ENCODE peak calls at places on chromosome 17, in four cellular contexts. One of them, this sample, is unnamed. For H3K27me3 and H3K36me3, the result is how much of the 10 kb centered on the place peaks cover.

GRCh38 chr17:17403899-17404576 is 72.8 kb upstream of the MED9 start:
- DNase-seq in endodermal cell: no peak
- DNase-seq in mesenchymal stem cell: no peak
- DNase-seq in WERI-Rb-1: no peak
- DNase-seq in this sample: no peak

GRCh38 chr17:59366040-59366757 is 34.7 kb downstream of the YPEL2 start:
- DNase-seq in mesenchymal stem cell: peak
- DNase-seq in WERI-Rb-1: peak
- DNase-seq in endodermal cell: peak
- DNase-seq in this sample: peak

GRCh38 chr17:45035848-45036247 is 15.6 kb downstream of the DCAKD start:
- DNase-seq in WERI-Rb-1: no peak
- DNase-seq in endodermal cell: no peak
- DNase-seq in mesenchymal stem cell: no peak
- DNase-seq in this sample: no peak

GRCh38 chr17:30905742-30906100 is 317 bp downstream of the TEFM start:
- DNase-seq in endodermal cell: no peak
- DNase-seq in WERI-Rb-1: no peak
- DNase-seq in mesenchymal stem cell: no peak
- DNase-seq in this sample: peak

GRCh38 chr17:75364078-75364477 is 41.4 kb downstream of the GRB2 start:
- DNase-seq in endodermal cell: no peak
- DNase-seq in WERI-Rb-1: no peak
- DNase-seq in mesenchymal stem cell: peak
- DNase-seq in this sample: no peak

GRCh38 chr17:49694847-49695697 is 12.7 kb downstream of the SLC35B1 start:
- DNase-seq in WERI-Rb-1: peak
- DNase-seq in mesenchymal stem cell: peak
- DNase-seq in endodermal cell: peak
- DNase-seq in this sample: peak

GRCh38 chr17:37605813-37606505 is 3.3 kb downstream of the SYNRG start:
- DNase-seq in WERI-Rb-1: no peak
- DNase-seq in mesenchymal stem cell: no peak
- DNase-seq in endodermal cell: no peak
- DNase-seq in this sample: no peak

GRCh38 chr17:80890551-80890930 is 101.1 kb upstream of the CHMP6 start:
- DNase-seq in endodermal cell: no peak
- DNase-seq in WERI-Rb-1: no peak
- DNase-seq in mesenchymal stem cell: no peak
- DNase-seq in this sample: no peak

GRCh38 chr17:81171941-81172340 is 5.9 kb upstream of the AATK start:
- DNase-seq in endodermal cell: no peak
- DNase-seq in WERI-Rb-1: no peak
- DNase-seq in mesenchymal stem cell: no peak
- DNase-seq in this sample: no peak

GRCh38 chr17:42672038-42672437 is 4.8 kb downstream of the PLEKHH3 start:
- DNase-seq in WERI-Rb-1: peak
- DNase-seq in mesenchymal stem cell: no peak
- DNase-seq in endodermal cell: peak
- DNase-seq in this sample: peak

GRCh38 chr17:42675348-42675983 is 1.3 kb downstream of the PLEKHH3 start:
- DNase-seq in endodermal cell: no peak
- DNase-seq in WERI-Rb-1: peak
- DNase-seq in mesenchymal stem cell: no peak
- DNase-seq in this sample: peak

GRCh38 chr17:42674755-42675347 is 1.9 kb downstream of the PLEKHH3 start:
- DNase-seq in mesenchymal stem cell: no peak
- DNase-seq in WERI-Rb-1: peak
- DNase-seq in endodermal cell: peak
- DNase-seq in this sample: peak

GRCh38 chr17:42673885-42674754 is 2.7 kb downstream of the PLEKHH3 start:
- DNase-seq in mesenchymal stem cell: peak
- DNase-seq in endodermal cell: peak
- DNase-seq in WERI-Rb-1: peak
- DNase-seq in this sample: peak

DNA sequence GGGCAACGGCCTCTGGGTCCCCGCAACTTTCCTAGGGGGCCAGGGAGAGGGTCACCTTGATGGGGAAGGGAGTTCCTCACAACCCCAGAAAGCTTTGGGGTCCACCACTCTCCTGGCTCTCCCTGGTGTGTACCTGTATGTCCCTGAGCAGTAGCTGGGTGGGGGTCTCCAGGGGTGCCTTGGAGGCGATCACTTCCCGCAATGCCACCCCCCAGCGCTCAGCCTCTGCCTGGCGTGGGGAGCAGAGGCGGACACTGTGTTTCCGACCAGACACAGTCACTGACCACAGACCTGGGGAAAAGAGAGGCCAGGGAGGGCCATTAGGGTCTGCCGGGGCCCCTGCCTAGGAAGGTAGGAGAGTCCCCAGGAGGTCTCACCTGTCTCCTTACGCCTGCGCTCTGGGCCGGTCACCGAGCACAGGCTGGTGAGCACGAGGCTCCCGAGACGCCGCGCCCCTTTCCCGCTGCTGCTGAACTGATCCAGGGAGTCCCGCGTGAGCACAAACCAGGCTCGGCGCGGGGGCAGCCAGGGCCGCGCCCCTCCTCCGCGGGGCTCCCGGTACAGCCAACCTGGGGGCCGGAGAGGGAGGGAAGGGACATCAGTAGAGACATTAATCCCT is 3.4 kb downstream of the PLEKHH3 start:
- DNase-seq in endodermal cell: no peak
- DNase-seq in mesenchymal stem cell: no peak
- DNase-seq in WERI-Rb-1: no peak
- DNase-seq in this sample: no peak
- H3K4me3 ChIP-seq in endodermal cell: no peak
- H3K4me3 ChIP-seq in mesenchymal stem cell: peak
- H3K4me3 ChIP-seq in WERI-Rb-1: no peak
- H3K4me3 ChIP-seq in this sample: no peak

DNA sequence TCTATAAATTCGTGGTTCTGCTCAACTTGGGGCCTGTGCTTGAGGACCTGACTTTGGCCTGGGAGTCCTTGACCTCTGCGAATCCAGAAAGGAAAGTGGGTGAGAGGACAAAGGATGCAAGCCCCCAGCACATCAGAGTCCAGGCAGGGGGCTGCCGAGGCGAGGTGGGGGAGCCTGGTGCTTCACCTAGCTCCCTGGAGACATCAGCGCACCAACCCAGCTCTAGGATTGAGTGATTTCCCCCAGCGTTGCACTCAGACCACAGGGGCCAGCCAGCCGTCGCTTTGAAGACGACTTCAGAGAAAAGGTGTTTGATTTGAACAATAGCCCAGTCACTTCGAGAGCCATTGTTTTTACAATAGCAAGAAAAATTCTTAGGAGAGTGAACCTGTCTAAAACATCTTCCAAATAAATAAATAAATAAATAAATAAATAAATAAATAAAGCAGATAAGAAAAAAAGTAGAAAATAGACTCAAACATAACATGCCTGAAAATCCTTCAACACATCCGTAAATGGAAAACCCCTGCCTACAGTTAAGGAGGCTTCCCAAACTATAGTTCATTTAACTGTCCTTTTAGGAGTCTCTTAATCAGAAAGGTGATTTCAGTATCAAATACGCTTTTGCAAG is 180.9 kb downstream of the RBFOX3 start:
- DNase-seq in WERI-Rb-1: no peak
- DNase-seq in mesenchymal stem cell: no peak
- DNase-seq in endodermal cell: no peak
- DNase-seq in this sample: no peak
- H3K27me3 ChIP-seq in WERI-Rb-1: under half
- H3K27me3 ChIP-seq in mesenchymal stem cell: under half
- H3K27me3 ChIP-seq in endodermal cell: under half
- H3K27me3 ChIP-seq in this sample: under half

GRCh38 chr17:1552911-1553310 is 9.7 kb downstream of the PITPNA start:
- DNase-seq in WERI-Rb-1: no peak
- DNase-seq in mesenchymal stem cell: no peak
- DNase-seq in endodermal cell: no peak
- DNase-seq in this sample: no peak
- H3K36me3 ChIP-seq in WERI-Rb-1: under half
- H3K36me3 ChIP-seq in mesenchymal stem cell: half or more
- H3K36me3 ChIP-seq in endodermal cell: under half
- H3K36me3 ChIP-seq in this sample: under half

DNA sequence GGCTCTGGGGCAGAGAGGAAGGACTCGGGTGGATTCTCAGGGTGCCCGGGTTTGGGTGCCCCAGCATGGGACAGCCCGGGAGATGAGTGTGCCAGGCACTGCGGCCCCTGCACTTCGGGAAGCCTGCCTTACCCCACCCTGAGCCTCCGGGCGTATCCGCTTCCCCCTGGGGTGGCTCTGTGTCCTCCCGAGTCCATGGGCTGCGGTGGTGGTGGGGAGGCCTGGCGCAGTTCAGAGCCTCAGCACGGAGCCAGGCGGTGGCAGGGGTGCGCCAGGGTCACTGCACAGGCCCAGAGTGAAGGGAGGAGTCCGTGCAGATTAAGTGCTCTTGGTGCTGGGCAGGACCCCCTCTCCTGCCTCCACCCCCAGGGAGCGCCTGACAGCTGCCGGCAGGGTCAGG is 20.7 kb downstream of the MYBBP1A start:
- DNase-seq in endodermal cell: no peak
- DNase-seq in mesenchymal stem cell: no peak
- DNase-seq in WERI-Rb-1: no peak
- DNase-seq in this sample: no peak
- H3K4me3 ChIP-seq in endodermal cell: no peak
- H3K4me3 ChIP-seq in mesenchymal stem cell: no peak
- H3K4me3 ChIP-seq in WERI-Rb-1: no peak
- H3K4me3 ChIP-seq in this sample: no peak

DNA sequence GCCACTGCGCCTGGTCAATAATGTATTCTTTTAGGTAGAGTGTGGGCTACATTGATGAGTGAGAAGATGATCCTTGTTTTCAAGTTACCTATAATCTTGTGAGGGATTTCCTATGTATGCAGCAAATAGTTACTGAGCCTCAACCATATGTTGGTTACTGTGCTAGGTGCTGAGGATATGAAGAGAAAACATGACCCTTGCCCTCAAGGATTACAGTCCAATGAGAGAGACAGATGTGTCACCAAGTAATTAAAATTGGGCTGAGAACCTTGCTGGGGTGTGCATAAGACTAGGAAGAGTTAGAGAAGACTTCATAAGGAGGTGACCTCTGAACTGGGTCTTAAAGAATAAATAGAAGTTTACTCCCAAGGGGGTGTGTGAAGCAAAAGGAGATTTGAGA is 7.4 kb downstream of the POLR2A start:
- DNase-seq in endodermal cell: no peak
- DNase-seq in WERI-Rb-1: no peak
- DNase-seq in mesenchymal stem cell: no peak
- DNase-seq in this sample: no peak
- H3K27me3 ChIP-seq in endodermal cell: under half
- H3K27me3 ChIP-seq in WERI-Rb-1: under half
- H3K27me3 ChIP-seq in mesenchymal stem cell: under half
- H3K27me3 ChIP-seq in this sample: under half

GRCh38 chr17:77074681-77075080 is 66.1 kb upstream of the SEC14L1 start:
- DNase-seq in WERI-Rb-1: no peak
- DNase-seq in mesenchymal stem cell: no peak
- DNase-seq in endodermal cell: no peak
- DNase-seq in this sample: no peak
- H3K36me3 ChIP-seq in WERI-Rb-1: under half
- H3K36me3 ChIP-seq in mesenchymal stem cell: under half
- H3K36me3 ChIP-seq in endodermal cell: under half
- H3K36me3 ChIP-seq in this sample: under half

GRCh38 chr17:29178750-29179231 is 1.4 kb downstream of the MYO18A start:
- DNase-seq in WERI-Rb-1: no peak
- DNase-seq in endodermal cell: peak
- DNase-seq in mesenchymal stem cell: no peak
- DNase-seq in this sample: peak

GRCh38 chr17:29179232-29180036 is 764 bp downstream of the MYO18A start:
- DNase-seq in mesenchymal stem cell: peak
- DNase-seq in endodermal cell: peak
- DNase-seq in WERI-Rb-1: peak
- DNase-seq in this sample: peak

GRCh38 chr17:29176500-29177351 is 3.5 kb downstream of the MYO18A start:
- DNase-seq in endodermal cell: peak
- DNase-seq in WERI-Rb-1: peak
- DNase-seq in mesenchymal stem cell: peak
- DNase-seq in this sample: peak

GRCh38 chr17:29177871-29178749 is 2.1 kb downstream of the MYO18A start:
- DNase-seq in mesenchymal stem cell: no peak
- DNase-seq in WERI-Rb-1: no peak
- DNase-seq in endodermal cell: peak
- DNase-seq in this sample: peak

GRCh38 chr17:29177541-29177870 is 2.7 kb downstream of the MYO18A start:
- DNase-seq in endodermal cell: no peak
- DNase-seq in mesenchymal stem cell: no peak
- DNase-seq in WERI-Rb-1: no peak
- DNase-seq in this sample: peak
- H3K4me3 ChIP-seq in endodermal cell: peak
- H3K4me3 ChIP-seq in mesenchymal stem cell: no peak
- H3K4me3 ChIP-seq in WERI-Rb-1: no peak
- H3K4me3 ChIP-seq in this sample: no peak

DNA sequence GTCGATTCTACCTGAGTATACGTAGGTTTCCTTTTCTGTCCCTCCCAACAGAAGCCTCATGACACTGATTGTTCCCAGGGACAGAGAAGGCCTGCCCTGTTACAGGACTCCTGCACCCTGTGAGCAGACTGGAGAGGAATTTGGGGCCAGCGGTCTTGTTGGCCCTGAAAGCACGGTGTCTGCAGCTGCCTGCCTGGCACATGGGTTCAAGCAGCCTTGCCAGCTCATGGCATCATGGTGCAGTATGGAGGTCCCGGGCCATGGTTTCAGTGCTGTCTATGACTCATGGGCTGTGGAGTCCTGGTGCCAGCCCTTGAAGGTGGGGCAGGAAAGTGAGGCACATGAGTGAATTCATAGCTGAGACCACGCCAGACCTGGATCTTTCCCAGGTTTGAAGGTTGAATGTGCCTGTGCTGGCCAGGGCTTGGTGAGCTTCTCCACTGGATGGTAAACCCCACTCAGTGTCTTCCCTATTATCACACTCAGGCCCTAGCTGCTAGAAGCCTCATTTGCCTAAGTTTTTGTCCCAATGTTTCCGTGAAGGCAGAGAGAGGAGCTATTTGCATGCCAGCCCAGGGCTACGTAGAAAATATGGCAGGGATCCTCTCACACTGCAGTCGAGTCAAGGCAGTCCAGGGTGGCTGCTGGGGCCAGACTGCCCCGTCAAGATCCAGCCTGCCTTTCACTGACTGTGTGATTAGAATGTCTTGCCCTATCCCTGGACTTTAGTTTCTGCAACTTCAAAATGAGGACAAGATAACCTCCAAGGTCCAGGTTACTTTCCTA is 277.2 kb upstream of the CCL2 start:
- DNase-seq in endodermal cell: peak
- DNase-seq in mesenchymal stem cell: no peak
- DNase-seq in WERI-Rb-1: no peak
- DNase-seq in this sample: no peak
- H3K27me3 ChIP-seq in endodermal cell: under half
- H3K27me3 ChIP-seq in mesenchymal stem cell: under half
- H3K27me3 ChIP-seq in WERI-Rb-1: under half
- H3K27me3 ChIP-seq in this sample: under half

GRCh38 chr17:46044989-46045388 is 45.9 kb downstream of the STH start:
- DNase-seq in mesenchymal stem cell: no peak
- DNase-seq in WERI-Rb-1: no peak
- DNase-seq in endodermal cell: no peak
- DNase-seq in this sample: no peak
- H3K36me3 ChIP-seq in mesenchymal stem cell: under half
- H3K36me3 ChIP-seq in WERI-Rb-1: half or more
- H3K36me3 ChIP-seq in endodermal cell: half or more
- H3K36me3 ChIP-seq in this sample: under half

This sample was measured in H7.